ENCODE peak calls at places on chromosomes 13 and 19, in five cellular contexts. A is breast epithelium, J is stomach, N is neural crest cell, R is cardiac fibroblast. B is an unnamed sample.

GRCh38 chr13:51275101-51275500 is 52.9 kb downstream of the FAM124A start:
- DNase-seq in A (no peak), J (no peak), N (no peak), R (no peak), B (no peak)

GRCh38 chr13:34847751-34848150 is 94.3 kb upstream of the NBEA start:
- DNase-seq in A (no peak), J (no peak), N (no peak), R (no peak), B (no peak)

GRCh38 chr13:28100149-28101121 is at the start of gene FLT3:
- DNase-seq in A (no peak), J (peak), N (peak), R (peak), B (peak)

GRCh38 chr19:39996218-39996810 is 546 bp upstream of the ZNF546 start:
- DNase-seq in A (no peak), J (no peak), N (peak), R (peak), B (peak)

GRCh38 chr13:110576736-110577476 is 15.4 kb upstream of the RAB20 start:
- DNase-seq in A (no peak), J (peak), N (no peak), R (no peak), B (no peak)

GRCh38 chr13:84200971-84201370 is 318.7 kb upstream of the SLITRK1 start:
- DNase-seq in A (no peak), J (no peak), N (no peak), R (no peak), B (no peak)

GRCh38 chr19:10968527-10969081 is 7.8 kb downstream of the SMARCA4 start:
- DNase-seq in A (no peak), J (no peak), N (no peak), R (no peak), B (no peak)

GRCh38 chr19:315811-316210 is 24.6 kb upstream of the PLPP2 start:
- DNase-seq in A (no peak), J (no peak), N (no peak), R (no peak), B (no peak)

GRCh38 chr19:47587295-47587694 is 14.3 kb upstream of the ZNF541 start:
- DNase-seq in A (no peak), J (no peak), N (no peak), R (no peak), B (no peak)

GRCh38 chr13:20425819-20426219 is 99.8 kb downstream of the CRYL1 start:
- DNase-seq in A (no peak), J (no peak), N (no peak), R (no peak), B (no peak)

GRCh38 chr19:52786078-52786463 is 520 bp downstream of the ZNF600 start:
- DNase-seq in A (no peak), J (no peak), N (no peak), R (no peak), B (no peak)

GRCh38 chr13:79354285-79354684 is 51.8 kb downstream of the RBM26 start:
- DNase-seq in A (no peak), J (no peak), N (no peak), R (no peak), B (no peak)

GRCh38 chr19:51702103-51702753 is 9.1 kb downstream of the SPACA6 start:
- DNase-seq in A (peak), J (peak), N (no peak), R (peak), B (no peak)

GRCh38 chr19:48194041-48194871 is 23.8 kb downstream of the ZSWIM9 start:
- DNase-seq in A (no peak), J (no peak), N (peak), R (peak), B (no peak)

GRCh38 chr19:30406220-30406944 is 34.2 kb downstream of the ZNF536 start:
- DNase-seq in A (no peak), J (no peak), N (peak), R (no peak), B (no peak)
- TF ChIP-seq CTCF in A (no peak), J (no peak), N (peak), R (no peak), B (peak)

GRCh38 chr19:4981681-4981958 is 12.7 kb downstream of the KDM4B start:
- DNase-seq in A (no peak), J (no peak), N (no peak), R (no peak), B (no peak)

GRCh38 chr19:4979211-4979807 is 10.4 kb downstream of the KDM4B start:
- DNase-seq in A (no peak), J (no peak), N (no peak), R (no peak), B (no peak)

GRCh38 chr19:4980087-4980486 is 11.2 kb downstream of the KDM4B start:
- DNase-seq in A (no peak), J (no peak), N (no peak), R (no peak), B (no peak)

GRCh38 chr19:4983346-4984105 is 14.6 kb downstream of the KDM4B start:
- DNase-seq in A (no peak), J (no peak), N (no peak), R (no peak), B (no peak)

GRCh38 chr19:4980838-4981680 is 12.1 kb downstream of the KDM4B start:
- DNase-seq in A (no peak), J (no peak), N (no peak), R (no peak), B (no peak)
- TF ChIP-seq CTCF in A (no peak), J (no peak), N (no peak), R (no peak), B (no peak)

GRCh38 chr19:29285878-29286277 is 72.9 kb upstream of the UQCRFS1 start:
- DNase-seq in A (no peak), J (no peak), N (peak), R (no peak), B (no peak)
- TF ChIP-seq CTCF in A (no peak), J (no peak), N (peak), R (no peak), B (no peak)

GRCh38 chr13:48975926-48976676 is 389 bp downstream of the FNDC3A start:
- DNase-seq in A (peak), J (peak), N (peak), R (peak), B (peak)
- TF ChIP-seq CTCF in A (no peak), J (no peak), N (no peak), R (no peak), B (no peak)

GRCh38 chr13:78247362-78247761 is 328.7 kb upstream of the EDNRB start:
- DNase-seq in A (no peak), J (no peak), N (no peak), R (no peak), B (no peak)
- TF ChIP-seq CTCF in A (no peak), J (no peak), N (no peak), R (no peak), B (no peak)

DNA sequence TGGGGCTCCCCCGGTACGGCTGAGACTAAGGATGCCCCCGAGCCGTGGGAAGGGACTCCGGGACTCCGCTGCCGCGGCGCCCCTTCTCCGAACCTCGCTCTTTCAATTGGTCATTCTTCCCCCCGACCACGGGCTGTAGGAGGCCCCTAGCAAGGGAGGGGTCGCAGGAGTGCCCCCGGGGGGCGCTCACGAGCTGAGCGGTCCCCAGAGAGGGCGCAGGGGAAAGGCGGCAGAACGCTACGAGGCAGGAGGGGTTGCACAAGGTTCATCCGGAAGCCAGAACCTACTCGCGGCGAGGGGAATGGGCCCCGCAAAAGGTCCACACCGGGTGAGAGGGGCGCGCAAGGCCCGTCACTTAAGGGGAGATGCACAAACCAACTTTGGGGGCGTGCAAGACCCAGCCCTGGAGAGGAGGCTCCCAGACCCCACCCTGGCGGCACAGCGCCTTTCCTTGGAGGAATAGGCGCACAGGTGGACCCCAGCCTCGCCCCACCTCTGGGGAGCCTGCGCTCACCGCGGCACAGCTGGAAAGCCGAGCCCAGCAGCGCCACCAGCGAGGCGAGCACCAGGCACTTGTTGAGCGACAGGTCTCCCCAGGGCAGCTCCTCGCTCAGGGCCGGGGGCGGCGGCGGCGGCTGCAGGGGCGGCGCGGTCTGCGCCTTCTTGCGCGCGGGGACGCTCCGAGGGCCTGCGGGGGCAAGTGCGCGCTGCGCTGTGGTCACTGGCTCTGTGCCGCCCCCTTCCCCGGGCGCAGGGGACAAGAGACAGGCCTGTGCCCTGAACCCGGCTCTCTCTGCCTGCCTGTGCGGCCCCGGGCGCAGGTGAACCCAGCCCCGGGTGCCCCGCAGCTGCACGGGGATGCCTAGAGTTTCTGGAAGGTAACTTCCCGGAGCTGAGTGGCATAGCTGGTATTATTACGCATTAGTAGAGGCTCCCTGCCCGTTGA is 2.8 kb downstream of the JSRP1 start:
- DNase-seq in A (no peak), J (no peak), N (peak), R (no peak), B (no peak)
- TF ChIP-seq CTCF in A (no peak), J (no peak), N (peak), R (no peak), B (peak)

GRCh38 chr19:1505012-1505411 is 7.8 kb downstream of the ADAMTSL5 start:
- DNase-seq in A (no peak), J (no peak), N (no peak), R (no peak), B (no peak)

GRCh38 chr19:1501200-1501595 is 10.2 kb downstream of the REEP6 start:
- DNase-seq in A (peak), J (no peak), N (no peak), R (no peak), B (no peak)

GRCh38 chr19:1502433-1503088 is 10.3 kb downstream of the ADAMTSL5 start:
- DNase-seq in A (no peak), J (no peak), N (no peak), R (no peak), B (no peak)

GRCh38 chr19:1503925-1504430 is 8.8 kb downstream of the ADAMTSL5 start:
- DNase-seq in A (no peak), J (no peak), N (no peak), R (no peak), B (no peak)

GRCh38 chr19:1503089-1503924 is 9.5 kb downstream of the ADAMTSL5 start:
- DNase-seq in A (no peak), J (peak), N (peak), R (peak), B (peak)
- TF ChIP-seq CTCF in A (peak), J (peak), N (peak), R (peak), B (peak)

GRCh38 chr13:45119990-45120864 is at the start of gene GTF2F2:
- DNase-seq in A (peak), J (peak), N (peak), R (peak), B (peak)
- TF ChIP-seq CTCF in A (no peak), J (no peak), N (no peak), R (no peak), B (no peak)

DNA sequence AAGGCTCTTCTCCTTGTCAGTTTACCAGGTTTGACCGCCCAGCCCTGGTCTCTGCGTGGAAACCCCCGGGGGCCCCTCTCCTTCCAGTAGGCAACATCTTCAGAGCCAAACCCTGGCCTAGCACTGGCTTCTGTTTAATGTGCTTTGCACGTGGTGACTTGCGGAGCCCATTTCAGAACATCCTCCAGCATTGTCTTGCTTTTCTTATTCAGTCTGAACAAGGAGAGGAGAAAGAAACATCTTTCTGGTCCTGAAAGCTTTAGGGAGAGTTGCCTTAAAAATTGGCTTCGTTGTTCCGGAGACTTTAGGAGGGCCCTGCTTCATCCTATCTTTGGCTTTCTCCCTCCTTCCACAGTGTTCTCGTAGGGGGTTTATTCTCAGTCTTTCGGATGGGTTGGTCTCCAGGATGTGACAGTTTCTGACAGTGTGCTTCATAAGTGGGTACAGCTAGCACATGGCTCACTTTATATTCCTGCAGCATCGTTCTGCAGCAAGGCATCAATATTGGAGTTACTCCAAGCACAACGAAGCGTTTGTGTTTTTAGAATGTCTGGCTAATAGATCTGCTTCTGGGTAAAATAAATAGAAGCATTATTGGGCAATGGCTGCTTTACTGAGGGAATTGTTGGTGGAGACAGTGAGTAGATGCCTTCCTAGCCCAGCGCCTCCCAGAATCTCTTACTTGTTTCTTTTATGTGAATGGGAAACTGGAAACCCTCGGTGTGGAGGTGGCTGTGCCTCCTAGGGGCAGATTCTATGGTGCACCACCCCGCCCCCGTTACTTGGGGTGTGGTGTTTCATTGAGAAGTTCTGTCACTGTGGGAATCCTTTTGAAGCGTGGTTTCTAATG is 1.8 kb downstream of the FARP1 start:
- DNase-seq in A (no peak), J (no peak), N (peak), R (peak), B (no peak)
- TF ChIP-seq CTCF in A (no peak), J (no peak), N (peak), R (peak), B (peak)